ENCODE peak calls at places on chromosomes 3 and 15, in nine cellular contexts. A is NCI-H2171; T is astrocyte of the spinal cord; O is mesenteric fat pad; G is AG04450; H is amygdala; L is CD4-positive, alpha-beta memory T cell; B is pons; Z is ecto neural progenitor cell. M is an unnamed sample.

GRCh38 chr3:52321481-52321880 is 5.4 kb downstream of the DNAH1 start:
- DNase-seq in A (no peak), L (no peak), Z (no peak), T (no peak), B (no peak), H (no peak), G (no peak), O (no peak), M (no peak)

GRCh38 chr15:35665855-35666536 is 120.0 kb upstream of the DPH6 start:
- DNase-seq in T (no peak), G (no peak), Z (no peak), L (no peak), A (no peak), B (no peak), O (no peak), H (no peak), M (no peak)

GRCh38 chr3:35944915-35945710 is 305.8 kb downstream of the ARPP21 start:
- DNase-seq in Z (no peak), G (no peak), L (no peak), T (peak), A (no peak), O (no peak), B (no peak), H (no peak), M (no peak)

GRCh38 chr3:166284994-166285393 is 447.8 kb upstream of the BCHE start:
- DNase-seq in A (no peak), Z (no peak), H (no peak), G (peak), B (no peak), T (peak), L (no peak), O (no peak), M (no peak)

GRCh38 chr15:56341201-56341600 is 24.0 kb upstream of the TEX9 start:
- DNase-seq in H (no peak), G (no peak), O (no peak), Z (no peak), L (no peak), B (no peak), T (no peak), A (no peak), M (no peak)

GRCh38 chr15:99955532-99955931 is 222.3 kb upstream of the LYSMD4 start:
- DNase-seq in H (no peak), T (no peak), Z (peak), L (no peak), A (no peak), B (no peak), G (no peak), O (peak), M (no peak)

GRCh38 chr15:77650285-77650684 is 17.6 kb upstream of the LINGO1 start:
- DNase-seq in L (no peak), B (no peak), Z (peak), A (no peak), O (no peak), G (no peak), H (no peak), T (no peak), M (no peak)

GRCh38 chr3:194879991-194880939 is 194.6 kb downstream of the FAM43A start:
- DNase-seq in B (no peak), H (peak), A (peak), Z (peak), G (no peak), L (no peak), T (peak), O (peak), M (peak)

GRCh38 chr15:57607570-57608000 is 15.9 kb downstream of the MYZAP start:
- DNase-seq in O (no peak), B (no peak), L (no peak), T (peak), H (no peak), A (no peak), Z (no peak), G (no peak), M (no peak)

M was measured in vagina.